ENCODE peak calls at places on chromosome 20, in six cellular contexts. One of them, this sample, is unnamed.

GRCh38 chr20:59269396-59270025 is 30.9 kb upstream of the EDN3 start:
- DNase-seq in AG04450: no peak
- DNase-seq in nephron progenitor cell: no peak
- DNase-seq in neural progenitor cell: peak; percentile 13
- DNase-seq in CD4-positive, alpha-beta T cell: no peak
- DNase-seq in endothelial cell: no peak
- DNase-seq in this sample: no peak

GRCh38 chr20:63129991-63130653 is 85.8 kb downstream of the YTHDF1 start:
- DNase-seq in AG04450: no peak
- DNase-seq in nephron progenitor cell: peak; percentile 4
- DNase-seq in neural progenitor cell: peak; percentile 52
- DNase-seq in CD4-positive, alpha-beta T cell: no peak
- DNase-seq in endothelial cell: no peak
- DNase-seq in this sample: no peak

GRCh38 chr20:46571418-46571817 is 21.0 kb upstream of the OCSTAMP start:
- DNase-seq in AG04450: no peak
- DNase-seq in nephron progenitor cell: no peak
- DNase-seq in neural progenitor cell: no peak
- DNase-seq in CD4-positive, alpha-beta T cell: no peak
- DNase-seq in endothelial cell: no peak
- DNase-seq in this sample: no peak

GRCh38 chr20:53061709-53062108 is 89.6 kb downstream of the TSHZ2 start:
- DNase-seq in AG04450: no peak
- DNase-seq in nephron progenitor cell: no peak
- DNase-seq in neural progenitor cell: no peak
- DNase-seq in CD4-positive, alpha-beta T cell: no peak
- DNase-seq in endothelial cell: no peak
- DNase-seq in this sample: no peak

GRCh38 chr20:15061955-15062354 is 724.5 kb upstream of the FLRT3 start:
- DNase-seq in AG04450: no peak
- DNase-seq in nephron progenitor cell: peak; percentile 18
- DNase-seq in neural progenitor cell: peak; percentile 9
- DNase-seq in CD4-positive, alpha-beta T cell: no peak
- DNase-seq in endothelial cell: no peak
- DNase-seq in this sample: no peak

GRCh38 chr20:10609276-10609675 is 64.5 kb downstream of the JAG1 start:
- DNase-seq in AG04450: peak; percentile 47
- DNase-seq in nephron progenitor cell: no peak
- DNase-seq in neural progenitor cell: no peak
- DNase-seq in CD4-positive, alpha-beta T cell: no peak
- DNase-seq in endothelial cell: no peak
- DNase-seq in this sample: no peak

GRCh38 chr20:3911956-3912355 is 22.8 kb downstream of the PANK2 start:
- DNase-seq in AG04450: no peak
- DNase-seq in nephron progenitor cell: no peak
- DNase-seq in neural progenitor cell: no peak
- DNase-seq in CD4-positive, alpha-beta T cell: no peak
- DNase-seq in endothelial cell: no peak
- DNase-seq in this sample: no peak

GRCh38 chr20:49669601-49670189 is 44.0 kb downstream of the B4GALT5 start:
- DNase-seq in AG04450: no peak
- DNase-seq in nephron progenitor cell: no peak
- DNase-seq in neural progenitor cell: no peak
- DNase-seq in CD4-positive, alpha-beta T cell: no peak
- DNase-seq in endothelial cell: no peak
- DNase-seq in this sample: no peak

GRCh38 chr20:23350855-23351838 is 556 bp downstream of the NXT1 start:
- DNase-seq in AG04450: no peak
- DNase-seq in nephron progenitor cell: peak; percentile 59
- DNase-seq in neural progenitor cell: peak; percentile 76
- DNase-seq in CD4-positive, alpha-beta T cell: peak; percentile 39
- DNase-seq in endothelial cell: peak; percentile 47
- DNase-seq in this sample: peak; percentile 26

GRCh38 chr20:16479666-16480065 is 93.6 kb downstream of the KIF16B start:
- DNase-seq in AG04450: no peak
- DNase-seq in nephron progenitor cell: no peak
- DNase-seq in neural progenitor cell: no peak
- DNase-seq in CD4-positive, alpha-beta T cell: no peak
- DNase-seq in endothelial cell: no peak
- DNase-seq in this sample: no peak

GRCh38 chr20:47747663-47748031 is 37.6 kb downstream of the SULF2 start:
- DNase-seq in AG04450: no peak
- DNase-seq in nephron progenitor cell: no peak
- DNase-seq in neural progenitor cell: no peak
- DNase-seq in CD4-positive, alpha-beta T cell: no peak
- DNase-seq in endothelial cell: no peak
- DNase-seq in this sample: no peak

GRCh38 chr20:41380551-41381262 is 14.1 kb upstream of the EMILIN3 start:
- DNase-seq in AG04450: no peak
- DNase-seq in nephron progenitor cell: no peak
- DNase-seq in neural progenitor cell: peak; percentile 32
- DNase-seq in CD4-positive, alpha-beta T cell: no peak
- DNase-seq in endothelial cell: no peak
- DNase-seq in this sample: no peak

GRCh38 chr20:56634307-56634706 is 5.2 kb downstream of the TFAP2C start:
- DNase-seq in AG04450: no peak
- DNase-seq in nephron progenitor cell: no peak
- DNase-seq in neural progenitor cell: no peak
- DNase-seq in CD4-positive, alpha-beta T cell: no peak
- DNase-seq in endothelial cell: no peak
- DNase-seq in this sample: no peak

GRCh38 chr20:15708984-15709598 is 864.2 kb downstream of the KIF16B start:
- DNase-seq in AG04450: no peak
- DNase-seq in nephron progenitor cell: peak; percentile 69
- DNase-seq in neural progenitor cell: peak; percentile 74
- DNase-seq in CD4-positive, alpha-beta T cell: no peak
- DNase-seq in endothelial cell: peak; percentile 72
- DNase-seq in this sample: peak; percentile 67

GRCh38 chr20:46701556-46701955 is 7.9 kb upstream of the SLC2A10 start:
- DNase-seq in AG04450: no peak
- DNase-seq in nephron progenitor cell: no peak
- DNase-seq in neural progenitor cell: no peak
- DNase-seq in CD4-positive, alpha-beta T cell: no peak
- DNase-seq in endothelial cell: no peak
- DNase-seq in this sample: no peak

GRCh38 chr20:20859510-20859909 is 147.1 kb upstream of the RALGAPA2 start:
- DNase-seq in AG04450: no peak
- DNase-seq in nephron progenitor cell: no peak
- DNase-seq in neural progenitor cell: no peak
- DNase-seq in CD4-positive, alpha-beta T cell: no peak
- DNase-seq in endothelial cell: no peak
- DNase-seq in this sample: no peak

GRCh38 chr20:20860078-20860806 is 147.8 kb upstream of the RALGAPA2 start:
- DNase-seq in AG04450: peak; percentile 36
- DNase-seq in nephron progenitor cell: peak; percentile 99
- DNase-seq in neural progenitor cell: peak; percentile 95
- DNase-seq in CD4-positive, alpha-beta T cell: peak; percentile 74
- DNase-seq in endothelial cell: peak; percentile 97
- DNase-seq in this sample: peak; percentile 100

GRCh38 chr20:20869161-20869560 is 156.7 kb upstream of the RALGAPA2 start:
- DNase-seq in AG04450: no peak
- DNase-seq in nephron progenitor cell: no peak
- DNase-seq in neural progenitor cell: no peak
- DNase-seq in CD4-positive, alpha-beta T cell: no peak
- DNase-seq in endothelial cell: no peak
- DNase-seq in this sample: no peak

GRCh38 chr20:20864346-20865096 is 152.1 kb upstream of the RALGAPA2 start:
- DNase-seq in AG04450: no peak
- DNase-seq in nephron progenitor cell: no peak
- DNase-seq in neural progenitor cell: peak; percentile 60
- DNase-seq in CD4-positive, alpha-beta T cell: no peak
- DNase-seq in endothelial cell: no peak
- DNase-seq in this sample: no peak
- TF ChIP-seq CTCF in AG04450: peak; percentile 19
- TF ChIP-seq CTCF in nephron progenitor cell: peak; percentile 41
- TF ChIP-seq CTCF in neural progenitor cell: peak; percentile 71
- TF ChIP-seq CTCF in CD4-positive, alpha-beta T cell: no peak
- TF ChIP-seq CTCF in endothelial cell: no peak
- TF ChIP-seq CTCF in this sample: peak; percentile 63

GRCh38 chr20:51385941-51386530 is 156.5 kb downstream of the NFATC2 start:
- DNase-seq in AG04450: no peak
- DNase-seq in nephron progenitor cell: no peak
- DNase-seq in neural progenitor cell: peak; percentile 66
- DNase-seq in CD4-positive, alpha-beta T cell: no peak
- DNase-seq in endothelial cell: peak; percentile 52
- DNase-seq in this sample: peak; percentile 16
- TF ChIP-seq CTCF in AG04450: peak; percentile 72
- TF ChIP-seq CTCF in nephron progenitor cell: peak; percentile 47
- TF ChIP-seq CTCF in neural progenitor cell: peak; percentile 68
- TF ChIP-seq CTCF in CD4-positive, alpha-beta T cell: peak; percentile 57
- TF ChIP-seq CTCF in endothelial cell: peak; percentile 53
- TF ChIP-seq CTCF in this sample: peak; percentile 60

DNA sequence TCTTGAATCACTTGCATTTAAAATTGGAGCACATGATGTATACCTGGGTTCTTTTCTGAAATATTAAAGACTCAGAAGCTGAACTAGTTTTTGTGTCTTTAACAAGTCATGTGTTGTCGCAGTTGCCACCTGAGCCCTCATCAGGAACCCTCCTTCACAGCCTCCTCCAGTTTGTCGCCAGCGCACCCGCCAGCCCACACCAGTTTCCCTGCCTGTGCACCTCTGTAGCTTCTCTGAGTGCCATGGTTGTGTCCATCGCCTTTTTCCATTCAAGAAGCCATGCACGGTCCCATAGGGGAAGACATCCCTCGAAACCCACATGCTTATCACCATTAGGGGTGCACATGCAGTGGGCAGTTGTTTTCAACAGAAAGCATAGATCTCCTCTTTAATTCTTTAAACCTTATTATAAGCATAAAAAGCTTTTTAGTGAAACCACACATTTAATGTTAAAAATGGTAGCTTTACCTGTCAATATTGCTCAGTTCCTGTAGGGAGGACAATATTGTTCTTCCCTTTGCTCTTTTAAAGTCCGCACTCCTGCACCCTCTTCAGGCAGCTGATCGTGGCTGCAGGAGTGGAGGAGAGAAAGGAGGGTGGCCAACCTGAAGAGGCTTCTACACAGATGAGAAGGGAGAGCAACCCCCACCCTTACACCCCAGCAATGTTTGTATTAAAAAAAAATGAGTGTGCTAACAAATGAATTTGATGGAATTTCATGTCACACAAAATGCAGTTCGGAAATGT is 121.9 kb downstream of the CFAP61 start:
- DNase-seq in AG04450: no peak
- DNase-seq in nephron progenitor cell: no peak
- DNase-seq in neural progenitor cell: no peak
- DNase-seq in CD4-positive, alpha-beta T cell: no peak
- DNase-seq in endothelial cell: no peak
- DNase-seq in this sample: no peak
- TF ChIP-seq CTCF in AG04450: peak; percentile 21
- TF ChIP-seq CTCF in nephron progenitor cell: no peak
- TF ChIP-seq CTCF in neural progenitor cell: peak; percentile 32
- TF ChIP-seq CTCF in CD4-positive, alpha-beta T cell: no peak
- TF ChIP-seq CTCF in endothelial cell: no peak
- TF ChIP-seq CTCF in this sample: no peak

DNA sequence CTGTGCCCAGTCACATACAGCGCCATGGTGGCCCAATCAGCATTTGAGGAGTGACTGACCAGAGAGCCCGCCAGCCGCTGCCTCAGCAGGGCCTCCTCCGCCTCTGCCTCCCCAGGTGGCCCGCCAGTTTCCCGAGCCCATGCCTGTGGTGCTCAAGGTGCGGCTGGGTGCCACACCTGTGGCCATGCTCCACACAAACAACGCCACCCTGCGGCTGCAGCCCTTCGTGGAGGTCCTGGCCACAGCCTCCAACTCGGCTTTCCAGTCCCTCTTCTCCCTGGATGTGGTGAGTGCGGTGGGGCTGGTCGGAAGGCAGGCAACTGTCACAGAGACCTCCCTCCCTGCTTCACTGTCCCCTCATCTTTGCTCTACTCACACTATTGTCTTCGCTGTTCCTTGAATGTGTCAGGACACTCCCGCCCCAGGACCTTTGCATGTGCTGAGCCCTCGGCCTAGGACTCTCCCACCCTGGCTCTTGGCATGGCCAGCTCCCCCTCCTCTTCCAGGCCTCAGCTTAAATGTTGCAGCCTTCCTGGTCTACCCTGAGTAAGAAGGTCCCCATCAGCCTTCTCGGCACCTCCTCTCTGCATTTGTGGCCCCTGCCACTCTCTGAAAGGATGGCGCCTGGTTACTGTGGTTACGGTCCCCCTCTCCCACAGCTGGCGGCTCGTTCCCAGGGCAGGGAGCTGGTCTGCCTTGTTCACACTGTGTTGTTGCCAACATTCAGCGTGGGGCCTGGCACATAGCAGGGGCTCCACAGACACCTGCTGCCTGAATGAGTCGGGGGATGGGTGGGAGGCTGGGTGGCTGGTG is 11.8 kb upstream of the BPIFB6 start:
- DNase-seq in AG04450: no peak
- DNase-seq in nephron progenitor cell: no peak
- DNase-seq in neural progenitor cell: no peak
- DNase-seq in CD4-positive, alpha-beta T cell: no peak
- DNase-seq in endothelial cell: no peak
- DNase-seq in this sample: no peak
- TF ChIP-seq CTCF in AG04450: no peak
- TF ChIP-seq CTCF in nephron progenitor cell: no peak
- TF ChIP-seq CTCF in neural progenitor cell: no peak
- TF ChIP-seq CTCF in CD4-positive, alpha-beta T cell: no peak
- TF ChIP-seq CTCF in endothelial cell: no peak
- TF ChIP-seq CTCF in this sample: no peak

DNA sequence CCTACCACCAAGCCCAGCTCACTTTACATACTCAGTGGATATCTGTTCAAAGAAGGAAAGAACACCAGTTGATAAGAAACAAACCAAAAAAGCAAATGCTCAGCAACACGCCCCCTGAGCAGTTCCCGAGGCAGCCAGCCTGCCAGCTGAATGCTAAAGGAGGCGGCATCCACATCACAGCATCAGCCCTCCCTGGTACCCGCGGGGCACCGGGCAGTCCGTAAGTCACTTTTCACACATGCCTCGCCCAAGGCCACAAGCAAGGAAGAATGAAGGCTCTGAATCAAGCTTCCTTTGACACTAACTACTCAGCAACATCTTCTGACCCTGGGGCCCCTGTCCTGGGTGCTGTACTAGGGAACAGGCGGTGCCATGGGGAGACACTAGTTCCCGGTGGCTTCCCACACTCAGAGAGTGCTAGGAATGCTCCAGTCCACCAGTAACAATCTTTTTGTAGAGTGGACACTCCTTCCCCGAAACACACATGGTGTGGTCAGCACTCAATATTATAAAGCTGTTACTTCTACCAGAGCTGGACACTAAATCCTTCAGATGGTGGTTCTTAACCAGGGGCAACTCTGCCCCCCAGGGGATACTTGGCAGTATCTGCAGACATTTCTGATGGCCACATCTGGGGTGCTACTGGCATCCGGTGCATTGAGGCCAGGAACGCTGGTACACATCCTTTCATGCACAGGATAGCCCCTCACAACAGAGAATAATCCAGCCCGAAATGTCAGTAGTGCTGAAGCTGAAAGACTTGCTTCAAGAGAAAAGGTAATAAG is 124.6 kb downstream of the NFATC2 start:
- DNase-seq in AG04450: no peak
- DNase-seq in nephron progenitor cell: no peak
- DNase-seq in neural progenitor cell: no peak
- DNase-seq in CD4-positive, alpha-beta T cell: no peak
- DNase-seq in endothelial cell: no peak
- DNase-seq in this sample: no peak
- TF ChIP-seq CTCF in AG04450: no peak
- TF ChIP-seq CTCF in nephron progenitor cell: no peak
- TF ChIP-seq CTCF in neural progenitor cell: no peak
- TF ChIP-seq CTCF in CD4-positive, alpha-beta T cell: no peak
- TF ChIP-seq CTCF in endothelial cell: no peak
- TF ChIP-seq CTCF in this sample: no peak

This sample was measured in neural crest cell.